ENCODE peak calls at places on chromosomes 3 and 15, in nine cellular contexts. One of them, this sample, is unnamed.

GRCh38 chr3:98966862-98967554 is 65.5 kb upstream of the DCBLD2 start:
- DNase-seq in GM04503: no peak
- DNase-seq in SK-MEL-5: no peak
- DNase-seq in HEK293T: no peak
- DNase-seq in C1 segment of cervical spinal cord: no peak
- DNase-seq in SW 1271: no peak
- DNase-seq in IMR-90: no peak
- DNase-seq in cardiac muscle cell: no peak
- DNase-seq in GM13977: no peak
- DNase-seq in this sample: no peak

GRCh38 chr3:173109143-173109542 is 31.9 kb downstream of the SPATA16 start:
- DNase-seq in IMR-90: no peak
- DNase-seq in C1 segment of cervical spinal cord: no peak
- DNase-seq in cardiac muscle cell: no peak
- DNase-seq in HEK293T: peak; percentile 10
- DNase-seq in SW 1271: no peak
- DNase-seq in GM04503: no peak
- DNase-seq in SK-MEL-5: no peak
- DNase-seq in GM13977: no peak
- DNase-seq in this sample: no peak

GRCh38 chr3:40627095-40627494 is 102.3 kb downstream of the ZNF621 start:
- DNase-seq in HEK293T: no peak
- DNase-seq in IMR-90: no peak
- DNase-seq in cardiac muscle cell: no peak
- DNase-seq in GM04503: no peak
- DNase-seq in C1 segment of cervical spinal cord: no peak
- DNase-seq in SK-MEL-5: no peak
- DNase-seq in GM13977: no peak
- DNase-seq in SW 1271: no peak
- DNase-seq in this sample: no peak

GRCh38 chr15:98311566-98312188 is 336.7 kb upstream of the IGF1R start:
- DNase-seq in SW 1271: peak; percentile 13
- DNase-seq in cardiac muscle cell: peak; percentile 78
- DNase-seq in GM04503: peak; percentile 18
- DNase-seq in GM13977: peak; percentile 71
- DNase-seq in IMR-90: peak; percentile 66
- DNase-seq in HEK293T: peak; percentile 65
- DNase-seq in SK-MEL-5: peak; percentile 86
- DNase-seq in C1 segment of cervical spinal cord: peak; percentile 21
- DNase-seq in this sample: peak; percentile 73

GRCh38 chr3:52090131-52090548 is 33.8 kb upstream of the DUSP7 start:
- DNase-seq in SW 1271: no peak
- DNase-seq in GM04503: peak; percentile 84
- DNase-seq in IMR-90: peak; percentile 92
- DNase-seq in SK-MEL-5: peak; percentile 40
- DNase-seq in C1 segment of cervical spinal cord: no peak
- DNase-seq in cardiac muscle cell: peak; percentile 88
- DNase-seq in HEK293T: no peak
- DNase-seq in GM13977: no peak
- DNase-seq in this sample: peak; percentile 82

GRCh38 chr15:34993413-34993812 is 5.3 kb upstream of the ZNF770 start:
- DNase-seq in SW 1271: no peak
- DNase-seq in GM13977: peak; percentile 31
- DNase-seq in C1 segment of cervical spinal cord: no peak
- DNase-seq in GM04503: no peak
- DNase-seq in SK-MEL-5: no peak
- DNase-seq in cardiac muscle cell: no peak
- DNase-seq in HEK293T: no peak
- DNase-seq in IMR-90: no peak
- DNase-seq in this sample: no peak

GRCh38 chr15:75420698-75421097 is 30.8 kb downstream of the SIN3A start:
- DNase-seq in cardiac muscle cell: peak; percentile 13
- DNase-seq in GM04503: no peak
- DNase-seq in IMR-90: peak; percentile 62
- DNase-seq in GM13977: no peak
- DNase-seq in SK-MEL-5: no peak
- DNase-seq in C1 segment of cervical spinal cord: no peak
- DNase-seq in SW 1271: no peak
- DNase-seq in HEK293T: no peak
- DNase-seq in this sample: no peak

GRCh38 chr3:50567386-50568182 is at the start of gene C3orf18:
- DNase-seq in C1 segment of cervical spinal cord: peak; percentile 80
- DNase-seq in SW 1271: no peak
- DNase-seq in cardiac muscle cell: peak; percentile 95
- DNase-seq in HEK293T: peak; percentile 64
- DNase-seq in GM04503: peak; percentile 60
- DNase-seq in SK-MEL-5: peak; percentile 62
- DNase-seq in GM13977: peak; percentile 99
- DNase-seq in IMR-90: peak; percentile 86
- DNase-seq in this sample: peak; percentile 89

GRCh38 chr15:90221251-90221900 is 12.4 kb downstream of the CIB1 start:
- DNase-seq in GM13977: peak; percentile 78
- DNase-seq in IMR-90: peak; percentile 86
- DNase-seq in SK-MEL-5: peak; percentile 88
- DNase-seq in SW 1271: peak; percentile 36
- DNase-seq in C1 segment of cervical spinal cord: peak; percentile 55
- DNase-seq in HEK293T: peak; percentile 87
- DNase-seq in GM04503: peak; percentile 44
- DNase-seq in cardiac muscle cell: peak; percentile 94
- DNase-seq in this sample: peak; percentile 56

GRCh38 chr3:15326037-15326436 is 6.3 kb downstream of the SH3BP5 start:
- DNase-seq in HEK293T: no peak
- DNase-seq in SK-MEL-5: no peak
- DNase-seq in GM04503: no peak
- DNase-seq in GM13977: no peak
- DNase-seq in C1 segment of cervical spinal cord: no peak
- DNase-seq in IMR-90: no peak
- DNase-seq in SW 1271: no peak
- DNase-seq in cardiac muscle cell: no peak
- DNase-seq in this sample: no peak

GRCh38 chr15:29616512-29616911 is 205.8 kb downstream of the TJP1 start:
- DNase-seq in GM13977: no peak
- DNase-seq in C1 segment of cervical spinal cord: no peak
- DNase-seq in GM04503: no peak
- DNase-seq in SK-MEL-5: no peak
- DNase-seq in IMR-90: peak; percentile 4
- DNase-seq in SW 1271: no peak
- DNase-seq in HEK293T: no peak
- DNase-seq in cardiac muscle cell: no peak
- DNase-seq in this sample: no peak

GRCh38 chr3:80733522-80734176 is 965.9 kb upstream of the ROBO1 start:
- DNase-seq in IMR-90: peak; percentile 46
- DNase-seq in GM04503: peak; percentile 1
- DNase-seq in GM13977: no peak
- DNase-seq in SK-MEL-5: no peak
- DNase-seq in C1 segment of cervical spinal cord: no peak
- DNase-seq in SW 1271: no peak
- DNase-seq in cardiac muscle cell: peak; percentile 89
- DNase-seq in HEK293T: peak; percentile 7
- DNase-seq in this sample: no peak

GRCh38 chr3:42497009-42497731 is 5.3 kb upstream of the VIPR1 start:
- DNase-seq in GM13977: no peak
- DNase-seq in IMR-90: peak; percentile 19
- DNase-seq in HEK293T: peak; percentile 83
- DNase-seq in GM04503: peak; percentile 11
- DNase-seq in cardiac muscle cell: peak; percentile 67
- DNase-seq in C1 segment of cervical spinal cord: no peak
- DNase-seq in SK-MEL-5: peak; percentile 37
- DNase-seq in SW 1271: no peak
- DNase-seq in this sample: peak; percentile 49

GRCh38 chr3:55802816-55803215 is 315.7 kb upstream of the WNT5A start:
- DNase-seq in IMR-90: no peak
- DNase-seq in cardiac muscle cell: no peak
- DNase-seq in SK-MEL-5: no peak
- DNase-seq in C1 segment of cervical spinal cord: no peak
- DNase-seq in GM13977: no peak
- DNase-seq in HEK293T: no peak
- DNase-seq in SW 1271: no peak
- DNase-seq in GM04503: no peak
- DNase-seq in this sample: no peak

GRCh38 chr15:61243984-61244593 is 15.0 kb upstream of the RORA start:
- DNase-seq in C1 segment of cervical spinal cord: no peak
- DNase-seq in SW 1271: no peak
- DNase-seq in GM13977: no peak
- DNase-seq in HEK293T: no peak
- DNase-seq in SK-MEL-5: no peak
- DNase-seq in cardiac muscle cell: no peak
- DNase-seq in GM04503: no peak
- DNase-seq in IMR-90: no peak
- DNase-seq in this sample: no peak

GRCh38 chr3:18153571-18154173 is 271.5 kb downstream of the SATB1 start:
- DNase-seq in GM13977: no peak
- DNase-seq in C1 segment of cervical spinal cord: no peak
- DNase-seq in GM04503: peak; percentile 78
- DNase-seq in SK-MEL-5: no peak
- DNase-seq in cardiac muscle cell: peak; percentile 78
- DNase-seq in IMR-90: peak; percentile 69
- DNase-seq in HEK293T: no peak
- DNase-seq in SW 1271: peak; percentile 8
- DNase-seq in this sample: no peak

GRCh38 chr3:29949131-29949530 is 657.3 kb upstream of the TGFBR2 start:
- DNase-seq in cardiac muscle cell: peak; percentile 21
- DNase-seq in HEK293T: no peak
- DNase-seq in IMR-90: peak; percentile 35
- DNase-seq in SW 1271: no peak
- DNase-seq in GM13977: no peak
- DNase-seq in GM04503: no peak
- DNase-seq in SK-MEL-5: no peak
- DNase-seq in C1 segment of cervical spinal cord: no peak
- DNase-seq in this sample: no peak

GRCh38 chr3:72957303-72957702 is 39.3 kb upstream of the PPP4R2 start:
- DNase-seq in SW 1271: no peak
- DNase-seq in SK-MEL-5: peak; percentile 96
- DNase-seq in HEK293T: no peak
- DNase-seq in cardiac muscle cell: peak; percentile 43
- DNase-seq in C1 segment of cervical spinal cord: peak; percentile 31
- DNase-seq in GM04503: no peak
- DNase-seq in GM13977: no peak
- DNase-seq in IMR-90: no peak
- DNase-seq in this sample: no peak

GRCh38 chr3:171652932-171653331 is 157.4 kb downstream of the PLD1 start:
- DNase-seq in C1 segment of cervical spinal cord: no peak
- DNase-seq in cardiac muscle cell: no peak
- DNase-seq in SW 1271: no peak
- DNase-seq in GM04503: no peak
- DNase-seq in IMR-90: no peak
- DNase-seq in SK-MEL-5: no peak
- DNase-seq in HEK293T: no peak
- DNase-seq in GM13977: no peak
- DNase-seq in this sample: no peak

GRCh38 chr3:9778102-9778501 is 8.4 kb upstream of the CAMK1 start:
- DNase-seq in GM13977: peak; percentile 44
- DNase-seq in C1 segment of cervical spinal cord: no peak
- DNase-seq in IMR-90: peak; percentile 82
- DNase-seq in cardiac muscle cell: peak; percentile 56
- DNase-seq in SW 1271: no peak
- DNase-seq in GM04503: peak; percentile 35
- DNase-seq in HEK293T: no peak
- DNase-seq in SK-MEL-5: no peak
- DNase-seq in this sample: no peak

GRCh38 chr3:151468284-151468917 is 7.5 kb upstream of the IGSF10 start:
- DNase-seq in GM13977: peak; percentile 34
- DNase-seq in SW 1271: peak; percentile 20
- DNase-seq in HEK293T: peak; percentile 63
- DNase-seq in GM04503: no peak
- DNase-seq in IMR-90: peak; percentile 62
- DNase-seq in SK-MEL-5: peak; percentile 84
- DNase-seq in cardiac muscle cell: peak; percentile 80
- DNase-seq in C1 segment of cervical spinal cord: no peak
- DNase-seq in this sample: peak; percentile 57

GRCh38 chr3:153783804-153784203 is 337.4 kb upstream of the ARHGEF26 start:
- DNase-seq in GM13977: no peak
- DNase-seq in SK-MEL-5: peak; percentile 30
- DNase-seq in C1 segment of cervical spinal cord: no peak
- DNase-seq in GM04503: no peak
- DNase-seq in cardiac muscle cell: peak; percentile 3
- DNase-seq in HEK293T: no peak
- DNase-seq in IMR-90: no peak
- DNase-seq in SW 1271: no peak
- DNase-seq in this sample: no peak

GRCh38 chr3:197317250-197317963 is 19.0 kb upstream of the DLG1 start:
- DNase-seq in GM13977: no peak
- DNase-seq in cardiac muscle cell: peak; percentile 93
- DNase-seq in GM04503: peak; percentile 78
- DNase-seq in C1 segment of cervical spinal cord: no peak
- DNase-seq in SK-MEL-5: peak; percentile 78
- DNase-seq in IMR-90: peak; percentile 95
- DNase-seq in HEK293T: no peak
- DNase-seq in SW 1271: no peak
- DNase-seq in this sample: peak; percentile 74

GRCh38 chr3:45486136-45486535 is 97.8 kb downstream of the LARS2 start:
- DNase-seq in IMR-90: peak; percentile 35
- DNase-seq in GM04503: no peak
- DNase-seq in GM13977: no peak
- DNase-seq in cardiac muscle cell: peak; percentile 80
- DNase-seq in HEK293T: no peak
- DNase-seq in C1 segment of cervical spinal cord: no peak
- DNase-seq in SK-MEL-5: no peak
- DNase-seq in SW 1271: no peak
- DNase-seq in this sample: no peak

GRCh38 chr15:68550498-68551295 is 28.1 kb upstream of the CORO2B start:
- DNase-seq in C1 segment of cervical spinal cord: peak; percentile 53
- DNase-seq in GM04503: no peak
- DNase-seq in SW 1271: no peak
- DNase-seq in IMR-90: peak; percentile 44
- DNase-seq in cardiac muscle cell: peak; percentile 61
- DNase-seq in SK-MEL-5: peak; percentile 54
- DNase-seq in HEK293T: peak; percentile 68
- DNase-seq in GM13977: peak; percentile 73
- DNase-seq in this sample: peak; percentile 37

GRCh38 chr3:49531218-49531617 is 23.1 kb upstream of the BSN start:
- DNase-seq in IMR-90: no peak
- DNase-seq in C1 segment of cervical spinal cord: no peak
- DNase-seq in GM13977: no peak
- DNase-seq in SK-MEL-5: no peak
- DNase-seq in HEK293T: no peak
- DNase-seq in SW 1271: no peak
- DNase-seq in cardiac muscle cell: no peak
- DNase-seq in GM04503: no peak
- DNase-seq in this sample: no peak

GRCh38 chr15:82650046-82650670 is 3.0 kb upstream of the CPEB1 start:
- DNase-seq in cardiac muscle cell: no peak
- DNase-seq in SK-MEL-5: no peak
- DNase-seq in SW 1271: no peak
- DNase-seq in GM04503: no peak
- DNase-seq in IMR-90: no peak
- DNase-seq in GM13977: no peak
- DNase-seq in HEK293T: no peak
- DNase-seq in C1 segment of cervical spinal cord: no peak
- DNase-seq in this sample: no peak

GRCh38 chr3:162147996-162148395 is 651.4 kb downstream of the OTOL1 start:
- DNase-seq in GM13977: no peak
- DNase-seq in GM04503: no peak
- DNase-seq in SW 1271: no peak
- DNase-seq in SK-MEL-5: no peak
- DNase-seq in C1 segment of cervical spinal cord: no peak
- DNase-seq in HEK293T: no peak
- DNase-seq in IMR-90: no peak
- DNase-seq in cardiac muscle cell: no peak
- DNase-seq in this sample: no peak

GRCh38 chr3:194840661-194841514 is 155.2 kb downstream of the FAM43A start:
- DNase-seq in GM04503: no peak
- DNase-seq in GM13977: no peak
- DNase-seq in HEK293T: no peak
- DNase-seq in SW 1271: no peak
- DNase-seq in SK-MEL-5: no peak
- DNase-seq in IMR-90: peak; percentile 16
- DNase-seq in C1 segment of cervical spinal cord: no peak
- DNase-seq in cardiac muscle cell: peak; percentile 73
- DNase-seq in this sample: peak; percentile 47

GRCh38 chr3:61371123-61371522 is 119.9 kb upstream of the FHIT start:
- DNase-seq in cardiac muscle cell: peak; percentile 9
- DNase-seq in C1 segment of cervical spinal cord: no peak
- DNase-seq in SK-MEL-5: peak; percentile 37
- DNase-seq in HEK293T: peak; percentile 36
- DNase-seq in IMR-90: no peak
- DNase-seq in GM04503: no peak
- DNase-seq in GM13977: peak; percentile 18
- DNase-seq in SW 1271: no peak
- DNase-seq in this sample: no peak

GRCh38 chr3:189123595-189124387 is 48.0 kb upstream of the TPRG1 start:
- DNase-seq in SW 1271: no peak
- DNase-seq in GM13977: no peak
- DNase-seq in IMR-90: no peak
- DNase-seq in cardiac muscle cell: peak; percentile 55
- DNase-seq in C1 segment of cervical spinal cord: no peak
- DNase-seq in SK-MEL-5: no peak
- DNase-seq in HEK293T: no peak
- DNase-seq in GM04503: no peak
- DNase-seq in this sample: no peak

This sample was measured in SJSA1.